ENCODE peak calls at places on chromosomes 1 and 21, in six cellular contexts. X is cardiac muscle cell, H is RWPE1, M is brain microvascular endothelial cell, J is colonic mucosa, B is tibial nerve. G is an unnamed sample.

GRCh38 chr1:238861342-238861741 is 525.0 kb upstream of the CHRM3 start:
- DNase-seq in J (no peak), X (no peak), M (no peak), B (no peak), H (no peak), G (no peak)

GRCh38 chr21:29018540-29018939 is 609 bp downstream of the RWDD2B start:
- DNase-seq in B (no peak), H (no peak), J (no peak), M (no peak), X (peak; percentile 49), G (no peak)

GRCh38 chr1:67582625-67583461 is 102.2 kb upstream of the GADD45A start:
- DNase-seq in J (no peak), H (no peak), B (no peak), X (peak; percentile 51), M (no peak), G (no peak)

GRCh38 chr1:214920337-214920736 is 162.2 kb upstream of the KCNK2 start:
- DNase-seq in J (no peak), X (no peak), H (no peak), M (no peak), B (no peak), G (no peak)

GRCh38 chr1:167109125-167109524 is 15.2 kb downstream of the STYXL2 start:
- DNase-seq in B (no peak), M (no peak), X (no peak), J (no peak), H (no peak), G (no peak)

GRCh38 chr1:6801998-6802397 is 16.7 kb downstream of the CAMTA1 start:
- DNase-seq in M (peak; percentile 34), H (no peak), B (no peak), X (peak; percentile 32), J (peak; percentile 15), G (no peak)

GRCh38 chr1:205351984-205352713 is 4.6 kb downstream of the KLHDC8A start:
- DNase-seq in H (peak; percentile 51), X (peak; percentile 40), B (no peak), M (no peak), J (peak; percentile 75), G (no peak)

GRCh38 chr21:32334980-32335471 is 36.4 kb downstream of the MRAP start:
- DNase-seq in X (no peak), H (no peak), B (no peak), J (no peak), M (no peak), G (no peak)

GRCh38 chr1:183279835-183280234 is 93.8 kb downstream of the LAMC2 start:
- DNase-seq in J (no peak), B (no peak), H (peak; percentile 77), M (peak; percentile 87), X (peak; percentile 97), G (no peak)

GRCh38 chr1:48236716-48237470 is 14.4 kb downstream of the SLC5A9 start:
- DNase-seq in H (peak; percentile 51), X (peak; percentile 54), B (no peak), J (peak; percentile 12), M (peak; percentile 25), G (no peak)

GRCh38 chr1:29688477-29689365 is 452.4 kb downstream of the PTPRU start:
- DNase-seq in B (no peak), J (no peak), H (peak; percentile 27), X (peak; percentile 72), M (peak; percentile 81), G (no peak)

GRCh38 chr1:170765712-170766330 is 101.9 kb downstream of the PRRX1 start:
- DNase-seq in X (peak; percentile 70), H (peak; percentile 7), B (peak; percentile 11), J (no peak), M (peak; percentile 24), G (no peak)

GRCh38 chr1:157363660-157364140 is 188.6 kb downstream of the FCRL5 start:
- DNase-seq in H (peak; percentile 21), B (no peak), X (peak; percentile 50), J (peak; percentile 48), M (peak; percentile 45), G (no peak)

GRCh38 chr21:35748683-35749314 is 311.5 kb downstream of the SETD4 start:
- DNase-seq in H (no peak), J (no peak), M (no peak), X (no peak), B (no peak), G (no peak)

GRCh38 chr21:42161401-42161956 is 57.5 kb upstream of the ABCG1 start:
- DNase-seq in X (no peak), B (no peak), J (no peak), H (no peak), M (no peak), G (peak; percentile 5)

GRCh38 chr1:156160744-156161181 is 7.4 kb downstream of the SEMA4A start:
- DNase-seq in H (no peak), J (peak; percentile 81), B (peak; percentile 88), M (peak; percentile 65), X (peak; percentile 78), G (no peak)

GRCh38 chr21:45581322-45581712 is 39.1 kb upstream of the SLC19A1 start:
- DNase-seq in J (peak; percentile 12), X (no peak), H (no peak), M (no peak), B (no peak), G (peak; percentile 8)

GRCh38 chr1:67441183-67441582 is 11.0 kb upstream of the SERBP1 start:
- DNase-seq in H (no peak), X (peak; percentile 70), M (peak; percentile 65), J (no peak), B (peak; percentile 79), G (no peak)

GRCh38 chr1:39896909-39897685 is 4.6 kb downstream of the MYCL start:
- DNase-seq in M (peak; percentile 47), J (no peak), H (no peak), X (peak; percentile 52), B (no peak), G (no peak)

GRCh38 chr1:244196890-244197289 is 145.8 kb downstream of the ZBTB18 start:
- DNase-seq in M (no peak), X (no peak), H (no peak), J (no peak), B (no peak), G (no peak)

GRCh38 chr1:225462714-225463574 is 35.1 kb upstream of the LBR start:
- DNase-seq in B (no peak), J (peak; percentile 70), X (no peak), M (no peak), H (peak; percentile 64), G (no peak)

GRCh38 chr1:205434738-205435137 is 12.9 kb upstream of the LEMD1 start:
- DNase-seq in X (no peak), B (no peak), J (no peak), M (no peak), H (no peak), G (no peak)

GRCh38 chr1:199733125-199733524 is 294.4 kb upstream of the NR5A2 start:
- DNase-seq in J (no peak), B (no peak), H (peak; percentile 55), X (no peak), M (no peak), G (no peak)

GRCh38 chr1:59046730-59047157 is 250.2 kb upstream of the FGGY start:
- DNase-seq in J (no peak), B (no peak), X (no peak), M (no peak), H (no peak), G (no peak)

GRCh38 chr1:180680558-180681144 is 48.8 kb downstream of the XPR1 start:
- DNase-seq in H (peak; percentile 20), J (no peak), X (peak; percentile 44), M (peak; percentile 59), B (no peak), G (no peak)

GRCh38 chr1:211698161-211699026 is 23.0 kb upstream of the NEK2 start:
- DNase-seq in J (peak; percentile 88), X (peak; percentile 72), H (peak; percentile 67), B (peak; percentile 78), M (peak; percentile 54), G (peak; percentile 85)

GRCh38 chr1:41862411-41863221 is 56.1 kb downstream of the HIVEP3 start:
- DNase-seq in J (no peak), H (peak; percentile 66), X (peak; percentile 57), M (peak; percentile 97), B (no peak), G (no peak)

GRCh38 chr1:2786329-2787162 is 14.9 kb downstream of the TTC34 start:
- DNase-seq in X (no peak), B (peak; percentile 12), J (peak; percentile 64), M (no peak), H (no peak), G (peak; percentile 63)
- TF ChIP-seq CTCF in X (no peak), B (peak; percentile 69), J (peak; percentile 80), M (peak; percentile 28), H (no peak), G (peak; percentile 78)

GRCh38 chr1:236514703-236515442 is 8.9 kb upstream of the LGALS8 start:
- DNase-seq in X (no peak), M (no peak), B (no peak), H (no peak), J (no peak), G (no peak)

GRCh38 chr1:236508593-236509027 is 15.2 kb upstream of the LGALS8 start:
- DNase-seq in M (no peak), B (no peak), X (no peak), J (no peak), H (no peak), G (no peak)

GRCh38 chr1:236509203-236509602 is 14.6 kb upstream of the LGALS8 start:
- DNase-seq in J (no peak), H (no peak), M (no peak), B (no peak), X (no peak), G (no peak)

GRCh38 chr1:236509647-236510401 is 14.0 kb upstream of the LGALS8 start:
- DNase-seq in J (peak; percentile 53), H (no peak), B (no peak), X (no peak), M (no peak), G (no peak)

GRCh38 chr1:236512019-236512418 is 11.8 kb upstream of the LGALS8 start:
- DNase-seq in X (peak; percentile 23), B (no peak), J (no peak), H (no peak), M (no peak), G (no peak)
- TF ChIP-seq CTCF in X (no peak), B (no peak), J (no peak), H (no peak), M (no peak), G (no peak)

DNA sequence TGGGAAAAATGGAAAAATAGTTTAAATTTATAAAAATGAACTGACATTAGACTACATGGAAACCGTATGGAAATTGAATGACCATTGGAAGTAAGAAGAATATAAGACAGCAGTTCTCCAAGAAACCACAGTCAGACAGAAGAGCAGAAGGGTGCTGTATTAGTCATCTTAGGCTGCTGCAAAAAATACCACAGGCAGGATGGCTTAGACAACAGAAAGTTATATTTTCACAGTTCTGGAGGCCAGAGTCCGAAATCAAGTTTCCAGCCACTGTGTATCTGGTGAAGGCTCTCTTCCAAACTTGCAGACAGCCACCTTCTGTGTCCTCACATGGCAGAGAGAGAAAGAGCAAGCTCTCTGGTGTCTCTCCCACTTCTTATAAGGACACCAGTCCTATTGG is 175.2 kb downstream of the DSCAM start:
- DNase-seq in B (no peak), X (no peak), M (no peak), H (no peak), J (no peak), G (no peak)
- TF ChIP-seq CTCF in B (no peak), X (no peak), M (no peak), H (no peak), J (no peak), G (no peak)

DNA sequence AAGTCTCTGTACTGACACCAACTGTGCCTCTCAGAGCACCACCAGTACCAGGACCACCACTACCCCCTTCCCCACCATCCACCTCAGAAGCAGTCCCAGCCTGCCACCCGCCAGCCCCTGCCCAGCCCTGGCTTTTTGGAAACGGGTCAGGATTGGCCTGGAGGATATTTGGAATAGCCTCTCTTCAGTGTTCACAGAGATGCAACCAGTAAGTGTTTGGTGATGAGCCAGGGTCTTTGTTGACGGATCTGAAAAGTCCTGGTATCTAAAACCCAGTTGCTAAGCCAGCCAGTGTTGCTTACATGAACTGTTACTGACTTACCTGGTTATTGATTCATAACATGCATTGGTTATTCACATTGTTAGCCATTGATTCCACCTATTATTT is 1.1 kb downstream of the C1orf56 start:
- DNase-seq in X (no peak), J (no peak), B (no peak), H (no peak), M (no peak), G (no peak)
- TF ChIP-seq CTCF in X (peak; percentile 10), J (peak; percentile 40), B (peak; percentile 29), H (no peak), M (no peak), G (peak; percentile 13)